ENCODE peak calls at places on chromosomes 6 and 20, in four cellular contexts. S is K562, U is HepG2, N is GM12878. M is an unnamed sample.

GRCh38 chr6:150207931-150208570 is 65.2 kb downstream of the PPP1R14C start:
- DNase-seq in S (no peak), U (no peak), N (no peak), M (no peak)

GRCh38 chr6:144150673-144151009 is 324 bp downstream of the STX11 start:
- DNase-seq in S (peak; percentile 25), U (no peak), N (no peak), M (no peak)

GRCh38 chr20:46901638-46902037 is 7.0 kb downstream of the EYA2 start:
- DNase-seq in S (no peak), U (no peak), N (no peak), M (no peak)

GRCh38 chr6:34586327-34587040 is 30.4 kb upstream of the SPDEF start:
- DNase-seq in S (no peak), U (no peak), N (no peak), M (no peak)

GRCh38 chr6:113636357-113636824 is 220.8 kb upstream of the MARCKS start:
- DNase-seq in S (no peak), U (peak; percentile 26), N (no peak), M (no peak)

GRCh38 chr6:18503588-18504231 is 116.6 kb downstream of the RNF144B start:
- DNase-seq in S (peak; percentile 50), U (peak; percentile 80), N (peak; percentile 35), M (peak; percentile 52)

GRCh38 chr6:129748212-129748900 is 38.4 kb upstream of the ARHGAP18 start:
- DNase-seq in S (peak; percentile 38), U (peak; percentile 79), N (peak; percentile 82), M (no peak)

GRCh38 chr20:19522080-19522801 is 235.8 kb upstream of the RIN2 start:
- DNase-seq in S (no peak), U (no peak), N (no peak), M (no peak)

GRCh38 chr6:139349464-139350020 is 24.9 kb downstream of the CITED2 start:
- DNase-seq in S (no peak), U (no peak), N (no peak), M (no peak)

GRCh38 chr6:108735991-108736345 is 112.3 kb upstream of the ARMC2 start:
- DNase-seq in S (no peak), U (no peak), N (no peak), M (no peak)

GRCh38 chr6:154289818-154290508 is 66.6 kb downstream of the IPCEF1 start:
- DNase-seq in S (no peak), U (no peak), N (no peak), M (no peak)

GRCh38 chr20:2797136-2797983 is 3.1 kb downstream of the CPXM1 start:
- DNase-seq in S (no peak), U (no peak), N (no peak), M (no peak)

GRCh38 chr20:63085087-63085861 is 78.5 kb upstream of the BHLHE23 start:
- DNase-seq in S (no peak), U (no peak), N (no peak), M (peak; percentile 62)

GRCh38 chr6:30752164-30752927 is 8.0 kb upstream of the IER3 start:
- DNase-seq in S (no peak), U (no peak), N (no peak), M (peak; percentile 64)

GRCh38 chr20:59022754-59023153 is 3.5 kb downstream of the TUBB1 start:
- DNase-seq in S (no peak), U (no peak), N (no peak), M (no peak)

GRCh38 chr20:11287156-11287555 is 613.4 kb upstream of the JAG1 start:
- DNase-seq in S (no peak), U (no peak), N (no peak), M (no peak)

GRCh38 chr20:47124235-47124717 is 229.6 kb downstream of the EYA2 start:
- DNase-seq in S (no peak), U (no peak), N (no peak), M (no peak)

GRCh38 chr6:57242505-57242904 is 20.4 kb upstream of the RAB23 start:
- DNase-seq in S (no peak), U (peak; percentile 40), N (no peak), M (no peak)

GRCh38 chr6:89270951-89271721 is 44.0 kb downstream of the GABRR2 start:
- DNase-seq in S (no peak), U (no peak), N (peak; percentile 21), M (no peak)

GRCh38 chr6:13338038-13338437 is 9.7 kb upstream of the TBC1D7 start:
- DNase-seq in S (no peak), U (no peak), N (no peak), M (no peak)

GRCh38 chr6:124119591-124119990 is 315.9 kb downstream of the NKAIN2 start:
- DNase-seq in S (no peak), U (no peak), N (no peak), M (no peak)

GRCh38 chr6:53679446-53679933 is 13.9 kb upstream of the KLHL31 start:
- DNase-seq in S (peak; percentile 30), U (peak; percentile 62), N (no peak), M (peak; percentile 23)

GRCh38 chr6:165845488-165845887 is 182.4 kb upstream of the PDE10A start:
- DNase-seq in S (no peak), U (no peak), N (no peak), M (no peak)

GRCh38 chr6:105191351-105191750 is 11.5 kb upstream of the POPDC3 start:
- DNase-seq in S (no peak), U (no peak), N (no peak), M (no peak)

GRCh38 chr20:62080249-62080993 is 14.7 kb upstream of the TAF4 start:
- DNase-seq in S (no peak), U (no peak), N (no peak), M (no peak)

GRCh38 chr20:13670160-13670559 is 31.4 kb upstream of the TASP1 start:
- DNase-seq in S (no peak), U (no peak), N (no peak), M (no peak)

GRCh38 chr6:95725344-95725743 is 148.0 kb downstream of the MANEA start:
- DNase-seq in S (no peak), U (no peak), N (no peak), M (no peak)

GRCh38 chr6:38836585-38836984 is 121.5 kb downstream of the DNAH8 start:
- DNase-seq in S (no peak), U (no peak), N (no peak), M (no peak)

GRCh38 chr6:122799140-122799539 is 10.1 kb downstream of the SMPDL3A start:
- DNase-seq in S (no peak), U (no peak), N (no peak), M (no peak)

GRCh38 chr6:170139531-170139930 is 151.3 kb downstream of the DLL1 start:
- DNase-seq in S (no peak), U (no peak), N (no peak), M (no peak)

GRCh38 chr6:117906905-117907599 is at the start of gene SLC35F1:
- DNase-seq in S (peak; percentile 34), U (peak; percentile 5), N (no peak), M (peak; percentile 80)
- TF ChIP-seq REST in S (peak; percentile 89), U (peak; percentile 69), N (peak; percentile 87), M (peak; percentile 97)

GRCh38 chr20:44137210-44137781 is 49.7 kb downstream of the JPH2 start:
- DNase-seq in S (no peak), U (no peak), N (no peak), M (no peak)
- TF ChIP-seq EP300 in S (no peak), U (no peak), N (no peak), M (no peak)

GRCh38 chr6:82488403-82488802 is 124.8 kb downstream of the TPBG start:
- DNase-seq in S (no peak), U (no peak), N (no peak), M (no peak)

GRCh38 chr6:82494367-82494766 is 130.8 kb downstream of the TPBG start:
- DNase-seq in S (no peak), U (no peak), N (no peak), M (peak; percentile 38)

GRCh38 chr6:82487895-82488294 is 124.3 kb downstream of the TPBG start:
- DNase-seq in S (no peak), U (no peak), N (no peak), M (no peak)

GRCh38 chr6:82492134-82492533 is 128.5 kb downstream of the TPBG start:
- DNase-seq in S (no peak), U (no peak), N (no peak), M (no peak)
- TF ChIP-seq ZBTB33 in S (no peak), U (no peak), N (no peak), M (no peak)

DNA sequence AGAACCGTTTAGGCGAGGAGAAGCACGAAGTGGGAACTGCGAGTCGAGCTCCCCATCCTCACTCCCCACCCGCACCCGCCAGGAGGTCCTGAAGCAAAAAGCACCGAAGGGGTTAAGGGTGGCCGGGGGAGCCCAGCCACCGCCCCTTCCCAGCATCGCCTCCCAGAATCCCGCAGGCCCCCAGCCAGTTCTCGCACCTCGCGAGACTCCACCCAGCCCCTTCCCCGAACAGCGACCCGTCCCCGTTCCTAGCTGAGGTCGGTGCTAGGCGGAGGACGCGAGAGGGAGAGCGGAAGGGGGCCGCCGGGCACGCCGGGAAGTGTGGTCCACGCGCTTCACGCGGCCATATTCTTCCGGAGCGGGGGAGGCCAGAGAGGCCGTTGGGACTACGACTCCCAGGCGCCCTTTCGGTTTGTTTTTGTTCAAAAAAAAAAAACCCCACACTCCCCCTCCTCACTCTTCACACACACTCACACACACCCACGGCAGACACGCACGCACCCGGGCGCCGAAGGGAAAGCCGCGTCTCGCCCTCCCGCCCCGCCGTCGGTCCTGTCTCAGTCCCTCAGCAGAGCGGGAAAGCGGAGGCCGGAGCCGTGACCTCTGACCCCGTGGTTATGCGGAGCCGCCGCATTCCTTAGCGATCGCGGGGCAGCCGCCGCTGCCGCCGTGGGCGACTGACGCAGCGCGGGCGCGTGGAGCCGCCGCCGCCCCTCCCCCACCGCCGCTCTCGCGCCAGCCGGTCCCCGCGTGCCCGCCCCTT is at the start of gene ASXL1:
- DNase-seq in S (peak; percentile 93), U (peak; percentile 99), N (peak; percentile 90), M (peak; percentile 97)
- TF ChIP-seq REST in S (peak; percentile 13), U (no peak), N (no peak), M (peak; percentile 71)

GRCh38 chr20:22880277-22880676 is 154.8 kb upstream of the SSTR4 start:
- DNase-seq in S (no peak), U (no peak), N (no peak), M (no peak)
- TF ChIP-seq EP300 in S (no peak), U (no peak), N (no peak), M (no peak)

M was measured in SK-N-SH.